ENCODE peak calls at places on chromosomes 7 and 10, in ten cellular contexts. E is adrenal gland; C is thoracic aorta; Y is SK-N-MC; P is tibial nerve; D is stomach; W is effector memory CD4-positive, alpha-beta T cell; M is mucosa of descending colon; S is aorta; Z is IMR-90. F is an unnamed sample. For H3K9me3, the result is how much of the 10 kb centered on the place peaks cover.

GRCh38 chr10:59181668-59182067 is 5.2 kb downstream of the PHYHIPL start:
- DNase-seq in P (no peak), W (no peak), Y (no peak), C (no peak), S (no peak), Z (peak), E (peak), D (no peak), M (peak), F (no peak)

GRCh38 chr7:77281780-77282478 is 82.3 kb upstream of the FGL2 start:
- DNase-seq in P (no peak), S (peak), W (no peak), Y (no peak), M (no peak), E (no peak), D (no peak), Z (no peak), C (no peak), F (no peak)

GRCh38 chr10:99520040-99520803 is 12.5 kb upstream of the NKX2-3 start:
- DNase-seq in E (no peak), D (no peak), Y (no peak), C (no peak), W (no peak), M (peak), S (no peak), Z (no peak), P (no peak), F (no peak)

GRCh38 chr7:18566829-18567228 is 71.3 kb downstream of the HDAC9 start:
- DNase-seq in Z (no peak), Y (no peak), W (no peak), E (no peak), C (no peak), M (no peak), P (no peak), S (no peak), D (no peak), F (no peak)

GRCh38 chr7:19491821-19492452 is 216.9 kb downstream of the POLR1F start:
- DNase-seq in E (peak), S (no peak), D (no peak), W (no peak), P (no peak), M (no peak), Y (no peak), C (no peak), Z (peak), F (no peak)

GRCh38 chr7:117019786-117020604 is 66.7 kb downstream of the ST7 start:
- DNase-seq in Y (no peak), W (no peak), Z (peak), P (no peak), D (peak), C (peak), E (peak), M (peak), S (peak), F (no peak)

GRCh38 chr10:43923328-43923727 is 274.6 kb upstream of the ZNF32 start:
- DNase-seq in S (no peak), M (no peak), W (no peak), E (no peak), Z (no peak), C (no peak), Y (no peak), P (no peak), D (no peak), F (no peak)

GRCh38 chr10:1609596-1609995 is 127.7 kb downstream of the ADARB2 start:
- DNase-seq in W (no peak), Z (no peak), E (no peak), Y (no peak), P (no peak), M (no peak), S (peak), D (no peak), C (no peak), F (no peak)

GRCh38 chr10:132847416-132847777 is 61.5 kb upstream of the NKX6-2 start:
- DNase-seq in M (no peak), W (no peak), P (no peak), Y (no peak), E (no peak), C (no peak), D (no peak), S (peak), Z (no peak), F (no peak)

GRCh38 chr7:127647636-127648035 is 4.4 kb upstream of the SND1 start:
- DNase-seq in S (no peak), D (no peak), C (no peak), W (no peak), P (no peak), M (no peak), E (no peak), Z (no peak), Y (no peak), F (no peak)

GRCh38 chr7:75662579-75663301 is 76.0 kb downstream of the HIP1 start:
- DNase-seq in W (no peak), M (no peak), Y (no peak), P (no peak), Z (no peak), D (no peak), E (no peak), C (no peak), S (no peak), F (no peak)

DNA sequence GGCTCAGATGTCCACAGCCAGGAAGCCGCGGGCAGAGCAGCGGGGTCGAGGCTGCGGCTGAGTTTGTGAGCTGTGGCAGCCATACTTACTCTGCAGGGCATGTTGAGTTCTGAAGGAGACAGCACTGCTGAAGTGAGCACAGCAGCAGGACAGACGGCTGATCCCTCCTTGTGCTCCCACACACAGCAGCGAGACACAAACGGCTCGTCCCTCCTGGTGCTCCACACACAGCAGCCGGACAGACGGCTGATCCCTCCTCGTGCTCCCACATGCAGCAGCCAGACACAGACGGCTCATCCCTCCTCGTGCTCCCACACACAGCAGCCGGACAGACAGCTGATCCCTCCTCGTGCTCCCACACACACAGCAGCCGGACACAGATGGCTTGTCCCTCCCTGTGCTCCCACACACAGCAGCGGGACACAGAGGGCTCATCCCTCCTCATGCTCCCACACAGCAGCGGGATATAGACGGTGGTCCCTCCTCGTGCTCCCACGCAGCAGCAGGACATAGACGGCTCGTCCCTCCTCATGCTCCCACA is 305.1 kb downstream of the PTPRN2 start:
- DNase-seq in P (peak), E (no peak), Z (no peak), S (no peak), M (no peak), W (no peak), Y (no peak), D (peak), C (no peak), F (no peak)
- H3K9me3 ChIP-seq in P (under half), E (under half), Z (half or more), S (under half), M (under half), W (under half), Y (under half), D (under half), C (under half), F (under half)

DNA sequence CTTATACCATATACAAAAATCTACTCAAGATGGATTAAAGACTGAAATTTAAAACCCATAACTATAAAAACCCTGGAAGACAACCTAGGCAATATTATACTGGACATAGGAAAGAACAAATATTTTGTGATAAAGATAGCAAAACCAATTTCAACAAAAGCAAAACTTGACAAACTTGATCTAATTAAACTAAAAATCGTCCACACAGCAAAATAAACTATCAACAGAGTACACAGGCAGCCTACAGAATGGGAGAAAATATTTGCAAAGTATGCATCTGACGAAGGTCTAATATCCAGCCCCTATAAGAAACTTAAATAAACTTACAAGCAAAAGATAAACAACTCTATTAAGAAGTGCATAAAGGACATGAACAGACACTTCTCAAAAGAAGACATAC is 240.1 kb downstream of the HGF start:
- DNase-seq in C (no peak), Y (no peak), E (no peak), M (no peak), Z (no peak), S (no peak), W (no peak), D (no peak), P (no peak), F (no peak)
- H3K9me3 ChIP-seq in C (under half), Y (under half), E (under half), M (under half), Z (under half), S (under half), W (under half), D (under half), P (under half), F (under half)

GRCh38 chr7:52079726-52080125 is 763.1 kb upstream of the COBL start:
- DNase-seq in M (no peak), Z (no peak), P (no peak), S (no peak), Y (no peak), E (no peak), C (no peak), W (no peak), D (no peak), F (no peak)

GRCh38 chr7:52071744-52072143 is 755.1 kb upstream of the COBL start:
- DNase-seq in P (no peak), C (no peak), W (no peak), S (no peak), Z (no peak), D (no peak), E (no peak), M (no peak), Y (no peak), F (no peak)

GRCh38 chr7:52080493-52080892 is 763.9 kb upstream of the COBL start:
- DNase-seq in Y (no peak), W (no peak), Z (no peak), C (no peak), S (no peak), P (no peak), E (no peak), M (no peak), D (no peak), F (no peak)

GRCh38 chr7:52077571-52077970 is 761.0 kb upstream of the COBL start:
- DNase-seq in M (no peak), E (no peak), Z (no peak), W (no peak), C (no peak), Y (no peak), S (no peak), D (no peak), P (no peak), F (no peak)
- H3K9me3 ChIP-seq in M (under half), E (under half), Z (under half), W (under half), C (under half), Y (under half), S (under half), D (under half), P (under half), F (under half)

DNA sequence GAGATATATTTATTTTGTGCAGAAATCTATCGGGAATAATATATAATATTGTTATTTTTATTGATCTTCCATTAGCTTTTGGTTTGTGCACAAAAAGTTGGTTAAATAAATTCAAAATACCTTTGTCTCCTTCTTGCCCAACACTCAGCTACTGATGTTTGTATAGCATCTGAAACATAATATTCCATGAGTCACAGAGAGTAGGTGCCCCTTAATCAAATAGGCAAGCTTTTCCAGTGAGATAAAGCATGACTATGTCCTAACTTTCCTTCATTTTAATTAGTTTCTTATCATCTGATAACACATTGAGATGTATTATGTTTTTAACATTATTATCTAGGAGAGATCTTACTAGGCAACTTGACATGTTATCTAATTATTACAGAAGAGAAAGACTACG is 432.2 kb downstream of the KIF20B start:
- DNase-seq in Y (no peak), S (no peak), Z (no peak), D (no peak), C (no peak), W (no peak), M (no peak), P (no peak), E (no peak), F (no peak)
- H3K9me3 ChIP-seq in Y (under half), S (under half), Z (under half), D (under half), C (under half), W (under half), M (half or more), P (half or more), E (under half), F (under half)

GRCh38 chr10:28553963-28554362 is 21.0 kb downstream of the WAC start:
- DNase-seq in D (no peak), S (no peak), Z (no peak), E (no peak), Y (no peak), M (no peak), P (no peak), C (no peak), W (no peak), F (no peak)

GRCh38 chr10:28551086-28551485 is 18.2 kb downstream of the WAC start:
- DNase-seq in D (no peak), E (no peak), Z (no peak), C (no peak), Y (no peak), S (no peak), M (no peak), P (no peak), W (no peak), F (no peak)

GRCh38 chr10:28554952-28555351 is 22.0 kb downstream of the WAC start:
- DNase-seq in Z (no peak), E (no peak), D (no peak), W (no peak), C (no peak), S (no peak), P (no peak), M (no peak), Y (no peak), F (no peak)

GRCh38 chr10:28555358-28555757 is 22.4 kb downstream of the WAC start:
- DNase-seq in Z (no peak), E (no peak), P (no peak), Y (no peak), W (no peak), D (no peak), M (no peak), C (no peak), S (no peak), F (no peak)

DNA sequence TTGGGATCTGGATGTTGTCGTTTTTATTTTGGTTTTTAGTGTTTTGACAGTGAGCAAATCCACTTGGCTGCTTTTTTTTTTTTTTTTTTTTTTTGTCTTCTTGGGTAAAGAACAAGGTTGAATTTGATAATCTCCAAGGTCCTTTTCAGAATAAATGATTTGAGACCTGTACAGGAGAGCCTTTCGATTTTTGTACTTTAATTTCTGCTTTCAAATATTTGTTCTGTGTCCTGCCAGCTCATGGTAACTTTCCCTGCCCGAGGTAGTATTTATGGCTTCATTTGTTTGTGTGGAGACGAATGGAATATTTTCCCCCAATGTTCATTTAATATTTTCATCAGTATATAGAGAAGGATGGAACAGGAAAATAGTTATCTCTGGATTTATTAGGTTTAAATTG is 19.9 kb downstream of the WAC start:
- DNase-seq in C (no peak), S (no peak), E (no peak), W (no peak), D (no peak), Y (no peak), M (no peak), P (no peak), Z (no peak), F (no peak)
- H3K9me3 ChIP-seq in C (under half), S (under half), E (under half), W (under half), D (under half), Y (under half), M (under half), P (under half), Z (under half), F (under half)

GRCh38 chr7:157524731-157525130 is 187.9 kb downstream of the DNAJB6 start:
- DNase-seq in M (no peak), C (no peak), Z (no peak), S (no peak), E (no peak), D (no peak), P (no peak), W (no peak), Y (no peak), F (no peak)

GRCh38 chr7:157522954-157523353 is 186.2 kb downstream of the DNAJB6 start:
- DNase-seq in S (no peak), E (no peak), Y (no peak), Z (no peak), D (peak), C (no peak), M (no peak), W (no peak), P (no peak), F (no peak)

GRCh38 chr7:157523371-157523765 is 186.6 kb downstream of the DNAJB6 start:
- DNase-seq in P (no peak), S (no peak), Z (no peak), M (no peak), D (peak), Y (no peak), E (no peak), C (no peak), W (no peak), F (no peak)

GRCh38 chr7:157525501-157525915 is 188.7 kb downstream of the DNAJB6 start:
- DNase-seq in S (no peak), C (no peak), P (no peak), Z (no peak), E (no peak), Y (no peak), M (no peak), D (no peak), W (no peak), F (no peak)

GRCh38 chr7:157523766-157524421 is 187.1 kb downstream of the DNAJB6 start:
- DNase-seq in E (no peak), M (no peak), W (no peak), D (peak), S (no peak), C (no peak), P (no peak), Y (no peak), Z (no peak), F (no peak)
- H3K9me3 ChIP-seq in E (under half), M (under half), W (under half), D (under half), S (under half), C (under half), P (under half), Y (under half), Z (under half), F (under half)

DNA sequence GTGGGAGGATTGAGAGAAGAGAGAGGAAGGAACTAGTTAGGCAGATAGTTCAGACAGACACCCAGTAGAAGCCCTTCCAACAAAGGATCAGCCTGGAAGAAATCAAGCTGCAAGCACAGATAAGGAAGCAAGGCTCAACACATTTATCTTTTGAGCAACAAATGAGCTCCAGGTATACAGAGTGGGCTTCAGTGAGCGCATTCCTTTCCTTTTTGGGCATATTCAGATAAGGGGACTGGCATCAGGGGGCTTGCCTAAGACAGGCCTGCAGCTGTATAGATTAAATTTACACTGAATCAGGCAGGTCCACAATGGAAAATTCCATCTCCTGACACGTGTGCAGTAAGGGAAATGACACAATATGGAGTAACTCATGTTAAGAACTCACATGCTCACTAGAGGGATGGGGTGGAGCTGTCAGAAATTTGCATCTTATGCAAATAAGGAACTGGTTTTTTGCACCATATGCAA is 147.2 kb downstream of the AKR1D1 start:
- DNase-seq in M (no peak), W (no peak), S (no peak), P (no peak), Z (no peak), E (no peak), Y (no peak), D (no peak), C (no peak), F (no peak)
- H3K9me3 ChIP-seq in M (under half), W (under half), S (under half), P (under half), Z (under half), E (under half), Y (under half), D (under half), C (under half), F (under half)